ENCODE peak calls at places on chromosomes 11 and 22, in six cellular contexts. One of them, this sample, is unnamed.
A peak's percentile ranks its signal among the peaks of the same experiment; 100 is the strongest.

GRCh38 chr22:38267086-38267485 is 5.7 kb downstream of the TMEM184B start:
- DNase-seq in neural crest cell: no peak
- DNase-seq in AG04449: no peak
- DNase-seq in fibroblast of villous mesenchyme: peak; percentile 74
- DNase-seq in OCI-LY7: no peak
- DNase-seq in RWPE1: no peak
- DNase-seq in this sample: no peak

GRCh38 chr11:7551571-7551970 is 37.8 kb downstream of the PPFIBP2 start:
- DNase-seq in neural crest cell: no peak
- DNase-seq in AG04449: no peak
- DNase-seq in fibroblast of villous mesenchyme: peak; percentile 51
- DNase-seq in OCI-LY7: no peak
- DNase-seq in RWPE1: peak; percentile 14
- DNase-seq in this sample: no peak

GRCh38 chr11:121892863-121893262 is 223.2 kb downstream of the BLID start:
- DNase-seq in neural crest cell: no peak
- DNase-seq in AG04449: no peak
- DNase-seq in fibroblast of villous mesenchyme: peak; percentile 38
- DNase-seq in OCI-LY7: no peak
- DNase-seq in RWPE1: no peak
- DNase-seq in this sample: no peak

GRCh38 chr11:9886595-9886994 is 222.7 kb downstream of the SWAP70 start:
- DNase-seq in neural crest cell: no peak
- DNase-seq in AG04449: no peak
- DNase-seq in fibroblast of villous mesenchyme: no peak
- DNase-seq in OCI-LY7: no peak
- DNase-seq in RWPE1: no peak
- DNase-seq in this sample: no peak

GRCh38 chr11:120136356-120136755 is 1.6 kb downstream of the TRIM29 start:
- DNase-seq in neural crest cell: no peak
- DNase-seq in AG04449: no peak
- DNase-seq in fibroblast of villous mesenchyme: no peak
- DNase-seq in OCI-LY7: no peak
- DNase-seq in RWPE1: no peak
- DNase-seq in this sample: peak; percentile 52

GRCh38 chr22:40922484-40923303 is 28.5 kb upstream of the RBX1 start:
- DNase-seq in neural crest cell: peak; percentile 15
- DNase-seq in AG04449: no peak
- DNase-seq in fibroblast of villous mesenchyme: peak; percentile 76
- DNase-seq in OCI-LY7: peak; percentile 74
- DNase-seq in RWPE1: peak; percentile 13
- DNase-seq in this sample: no peak

GRCh38 chr22:24894998-24895397 is 51.5 kb downstream of the LHFPL7 start:
- DNase-seq in neural crest cell: no peak
- DNase-seq in AG04449: no peak
- DNase-seq in fibroblast of villous mesenchyme: peak; percentile 76
- DNase-seq in OCI-LY7: no peak
- DNase-seq in RWPE1: peak; percentile 56
- DNase-seq in this sample: no peak

GRCh38 chr22:22556995-22557925 is 1.8 kb downstream of the PRAME start:
- DNase-seq in neural crest cell: no peak
- DNase-seq in AG04449: no peak
- DNase-seq in fibroblast of villous mesenchyme: no peak
- DNase-seq in OCI-LY7: no peak
- DNase-seq in RWPE1: no peak
- DNase-seq in this sample: no peak

GRCh38 chr22:41110968-41111367 is 18.6 kb downstream of the EP300 start:
- DNase-seq in neural crest cell: no peak
- DNase-seq in AG04449: no peak
- DNase-seq in fibroblast of villous mesenchyme: no peak
- DNase-seq in OCI-LY7: no peak
- DNase-seq in RWPE1: no peak
- DNase-seq in this sample: no peak

GRCh38 chr22:39292002-39292401 is 27.4 kb downstream of the RPL3 start:
- DNase-seq in neural crest cell: no peak
- DNase-seq in AG04449: no peak
- DNase-seq in fibroblast of villous mesenchyme: no peak
- DNase-seq in OCI-LY7: no peak
- DNase-seq in RWPE1: no peak
- DNase-seq in this sample: no peak

GRCh38 chr11:92552942-92553341 is 328.3 kb downstream of the FAT3 start:
- DNase-seq in neural crest cell: no peak
- DNase-seq in AG04449: no peak
- DNase-seq in fibroblast of villous mesenchyme: peak; percentile 7
- DNase-seq in OCI-LY7: no peak
- DNase-seq in RWPE1: no peak
- DNase-seq in this sample: no peak

GRCh38 chr11:2517386-2518064 is 72.7 kb downstream of the KCNQ1 start:
- DNase-seq in neural crest cell: no peak
- DNase-seq in AG04449: no peak
- DNase-seq in fibroblast of villous mesenchyme: no peak
- DNase-seq in OCI-LY7: no peak
- DNase-seq in RWPE1: no peak
- DNase-seq in this sample: peak; percentile 64

GRCh38 chr11:116232364-116232801 is 540.4 kb downstream of the BUD13 start:
- DNase-seq in neural crest cell: no peak
- DNase-seq in AG04449: no peak
- DNase-seq in fibroblast of villous mesenchyme: no peak
- DNase-seq in OCI-LY7: no peak
- DNase-seq in RWPE1: no peak
- DNase-seq in this sample: no peak

GRCh38 chr11:68275721-68276488 is 4.1 kb upstream of the C11orf24 start:
- DNase-seq in neural crest cell: no peak
- DNase-seq in AG04449: no peak
- DNase-seq in fibroblast of villous mesenchyme: no peak
- DNase-seq in OCI-LY7: no peak
- DNase-seq in RWPE1: peak; percentile 54
- DNase-seq in this sample: no peak

GRCh38 chr11:125256471-125257010 is 92.0 kb downstream of the PKNOX2 start:
- DNase-seq in neural crest cell: no peak
- DNase-seq in AG04449: no peak
- DNase-seq in fibroblast of villous mesenchyme: no peak
- DNase-seq in OCI-LY7: no peak
- DNase-seq in RWPE1: no peak
- DNase-seq in this sample: no peak

GRCh38 chr11:77559686-77560425 is 29.9 kb upstream of the AQP11 start:
- DNase-seq in neural crest cell: no peak
- DNase-seq in AG04449: peak; percentile 44
- DNase-seq in fibroblast of villous mesenchyme: peak; percentile 89
- DNase-seq in OCI-LY7: no peak
- DNase-seq in RWPE1: peak; percentile 75
- DNase-seq in this sample: no peak

GRCh38 chr11:118610220-118610772 is 2.9 kb downstream of the PHLDB1 start:
- DNase-seq in neural crest cell: no peak
- DNase-seq in AG04449: no peak
- DNase-seq in fibroblast of villous mesenchyme: no peak
- DNase-seq in OCI-LY7: no peak
- DNase-seq in RWPE1: no peak
- DNase-seq in this sample: no peak

GRCh38 chr11:134377876-134378275 is 34.2 kb downstream of the B3GAT1 start:
- DNase-seq in neural crest cell: no peak
- DNase-seq in AG04449: no peak
- DNase-seq in fibroblast of villous mesenchyme: no peak
- DNase-seq in OCI-LY7: no peak
- DNase-seq in RWPE1: no peak
- DNase-seq in this sample: no peak

GRCh38 chr11:22432331-22433065 is 94.3 kb downstream of the SLC17A6 start:
- DNase-seq in neural crest cell: peak; percentile 35
- DNase-seq in AG04449: no peak
- DNase-seq in fibroblast of villous mesenchyme: no peak
- DNase-seq in OCI-LY7: no peak
- DNase-seq in RWPE1: no peak
- DNase-seq in this sample: no peak

GRCh38 chr11:119794756-119795155 is 65.8 kb upstream of the NECTIN1 start:
- DNase-seq in neural crest cell: no peak
- DNase-seq in AG04449: no peak
- DNase-seq in fibroblast of villous mesenchyme: no peak
- DNase-seq in OCI-LY7: no peak
- DNase-seq in RWPE1: no peak
- DNase-seq in this sample: no peak

GRCh38 chr22:39427751-39428596 is 28.4 kb downstream of the TAB1 start:
- DNase-seq in neural crest cell: no peak
- DNase-seq in AG04449: no peak
- DNase-seq in fibroblast of villous mesenchyme: no peak
- DNase-seq in OCI-LY7: no peak
- DNase-seq in RWPE1: no peak
- DNase-seq in this sample: no peak

GRCh38 chr11:21464601-21465193 is 728.2 kb upstream of the ANO5 start:
- DNase-seq in neural crest cell: no peak
- DNase-seq in AG04449: no peak
- DNase-seq in fibroblast of villous mesenchyme: no peak
- DNase-seq in OCI-LY7: no peak
- DNase-seq in RWPE1: no peak
- DNase-seq in this sample: no peak

GRCh38 chr11:70158201-70158600 is 44.9 kb upstream of the FADD start:
- DNase-seq in neural crest cell: peak; percentile 24
- DNase-seq in AG04449: no peak
- DNase-seq in fibroblast of villous mesenchyme: no peak
- DNase-seq in OCI-LY7: no peak
- DNase-seq in RWPE1: no peak
- DNase-seq in this sample: no peak
- TF ChIP-seq CTCF in neural crest cell: peak; percentile 52
- TF ChIP-seq CTCF in AG04449: peak; percentile 47
- TF ChIP-seq CTCF in fibroblast of villous mesenchyme: peak; percentile 27
- TF ChIP-seq CTCF in OCI-LY7: peak; percentile 40
- TF ChIP-seq CTCF in RWPE1: no peak
- TF ChIP-seq CTCF in this sample: peak; percentile 66

GRCh38 chr11:130187096-130187495 is 27.5 kb downstream of the ST14 start:
- DNase-seq in neural crest cell: no peak
- DNase-seq in AG04449: no peak
- DNase-seq in fibroblast of villous mesenchyme: no peak
- DNase-seq in OCI-LY7: no peak
- DNase-seq in RWPE1: no peak
- DNase-seq in this sample: no peak
- TF ChIP-seq CTCF in neural crest cell: no peak
- TF ChIP-seq CTCF in AG04449: no peak
- TF ChIP-seq CTCF in fibroblast of villous mesenchyme: no peak
- TF ChIP-seq CTCF in OCI-LY7: no peak
- TF ChIP-seq CTCF in RWPE1: no peak
- TF ChIP-seq CTCF in this sample: no peak

GRCh38 chr11:86931059-86931964 is 23.9 kb downstream of the FZD4 start:
- DNase-seq in neural crest cell: no peak
- DNase-seq in AG04449: no peak
- DNase-seq in fibroblast of villous mesenchyme: no peak
- DNase-seq in OCI-LY7: no peak
- DNase-seq in RWPE1: no peak
- DNase-seq in this sample: no peak

GRCh38 chr11:86934263-86934932 is 20.8 kb downstream of the FZD4 start:
- DNase-seq in neural crest cell: no peak
- DNase-seq in AG04449: no peak
- DNase-seq in fibroblast of villous mesenchyme: no peak
- DNase-seq in OCI-LY7: no peak
- DNase-seq in RWPE1: no peak
- DNase-seq in this sample: no peak

GRCh38 chr11:86931965-86932332 is 23.2 kb downstream of the FZD4 start:
- DNase-seq in neural crest cell: no peak
- DNase-seq in AG04449: no peak
- DNase-seq in fibroblast of villous mesenchyme: no peak
- DNase-seq in OCI-LY7: no peak
- DNase-seq in RWPE1: peak; percentile 48
- DNase-seq in this sample: no peak

GRCh38 chr11:86934933-86935579 is 20.1 kb downstream of the FZD4 start:
- DNase-seq in neural crest cell: no peak
- DNase-seq in AG04449: no peak
- DNase-seq in fibroblast of villous mesenchyme: no peak
- DNase-seq in OCI-LY7: no peak
- DNase-seq in RWPE1: no peak
- DNase-seq in this sample: no peak

DNA sequence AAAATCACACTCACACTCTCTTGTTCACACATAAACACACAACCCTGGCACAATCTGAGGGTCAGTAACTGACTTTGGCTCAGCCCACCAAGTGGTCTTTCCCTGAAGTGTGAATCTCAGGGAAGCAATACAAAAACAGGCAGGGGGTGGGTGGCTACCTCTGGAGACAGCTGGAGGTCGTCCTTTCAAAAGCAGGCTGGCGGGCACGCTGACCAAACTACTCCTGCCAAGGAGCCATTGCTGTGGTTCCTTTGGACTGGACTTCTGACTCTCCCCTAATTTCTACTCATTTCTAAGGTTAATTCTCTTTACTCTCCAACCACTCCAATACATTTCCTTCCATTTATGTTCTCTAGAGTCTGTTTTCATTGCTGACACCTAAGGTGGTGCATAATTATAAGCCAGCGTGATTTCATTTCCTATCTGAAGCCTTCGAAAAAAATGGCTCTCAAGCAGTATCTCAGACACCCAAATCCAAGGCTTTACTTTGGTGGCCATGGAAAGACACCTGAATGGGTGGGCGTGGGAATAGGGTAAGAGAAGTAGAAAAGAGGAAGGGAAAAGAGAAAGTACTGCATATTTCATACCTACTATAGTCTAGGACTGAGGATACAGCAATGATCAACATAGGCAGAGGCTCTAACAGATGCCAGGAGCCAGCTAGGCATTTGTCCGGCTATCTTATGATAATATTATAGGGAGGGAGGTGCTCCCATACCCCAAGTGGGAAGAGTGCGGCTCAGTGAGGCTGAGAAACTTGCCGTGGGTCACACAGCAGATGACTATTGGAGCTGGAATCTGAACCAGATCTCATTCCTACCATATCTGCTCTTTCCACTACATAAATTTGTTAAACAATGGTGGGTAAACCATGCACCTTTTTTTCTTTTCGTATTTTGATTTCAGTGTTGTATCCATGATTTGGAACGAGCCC is 22.0 kb downstream of the FZD4 start:
- DNase-seq in neural crest cell: no peak
- DNase-seq in AG04449: no peak
- DNase-seq in fibroblast of villous mesenchyme: no peak
- DNase-seq in OCI-LY7: no peak
- DNase-seq in RWPE1: no peak
- DNase-seq in this sample: no peak
- TF ChIP-seq CTCF in neural crest cell: no peak
- TF ChIP-seq CTCF in AG04449: no peak
- TF ChIP-seq CTCF in fibroblast of villous mesenchyme: no peak
- TF ChIP-seq CTCF in OCI-LY7: no peak
- TF ChIP-seq CTCF in RWPE1: no peak
- TF ChIP-seq CTCF in this sample: no peak

GRCh38 chr22:32270641-32271369 is 15.7 kb upstream of the SLC5A4 start:
- DNase-seq in neural crest cell: no peak
- DNase-seq in AG04449: no peak
- DNase-seq in fibroblast of villous mesenchyme: no peak
- DNase-seq in OCI-LY7: no peak
- DNase-seq in RWPE1: no peak
- DNase-seq in this sample: no peak

GRCh38 chr22:32269316-32269715 is 14.2 kb upstream of the SLC5A4 start:
- DNase-seq in neural crest cell: no peak
- DNase-seq in AG04449: no peak
- DNase-seq in fibroblast of villous mesenchyme: no peak
- DNase-seq in OCI-LY7: no peak
- DNase-seq in RWPE1: no peak
- DNase-seq in this sample: no peak

GRCh38 chr22:32265882-32266767 is 11.0 kb upstream of the SLC5A4 start:
- DNase-seq in neural crest cell: peak; percentile 71
- DNase-seq in AG04449: peak; percentile 3
- DNase-seq in fibroblast of villous mesenchyme: peak; percentile 63
- DNase-seq in OCI-LY7: peak; percentile 60
- DNase-seq in RWPE1: peak; percentile 60
- DNase-seq in this sample: no peak

GRCh38 chr22:32271389-32271788 is 16.2 kb upstream of the SLC5A4 start:
- DNase-seq in neural crest cell: no peak
- DNase-seq in AG04449: no peak
- DNase-seq in fibroblast of villous mesenchyme: no peak
- DNase-seq in OCI-LY7: no peak
- DNase-seq in RWPE1: no peak
- DNase-seq in this sample: no peak

GRCh38 chr22:32267011-32267410 is 11.9 kb upstream of the SLC5A4 start:
- DNase-seq in neural crest cell: no peak
- DNase-seq in AG04449: no peak
- DNase-seq in fibroblast of villous mesenchyme: no peak
- DNase-seq in OCI-LY7: no peak
- DNase-seq in RWPE1: no peak
- DNase-seq in this sample: no peak
- TF ChIP-seq CTCF in neural crest cell: no peak
- TF ChIP-seq CTCF in AG04449: no peak
- TF ChIP-seq CTCF in fibroblast of villous mesenchyme: no peak
- TF ChIP-seq CTCF in OCI-LY7: no peak
- TF ChIP-seq CTCF in RWPE1: no peak
- TF ChIP-seq CTCF in this sample: no peak

This sample was measured in type B pancreatic cell.